ENCODE peak calls at places on chromosomes 11 and 22, in five cellular contexts. J, V, Q, C and O are unnamed samples.

GRCh38 chr11:69328231-69328630 is 34.3 kb downstream of the MYEOV start:
- DNase-seq in J (no peak), V (no peak), Q (no peak), C (no peak), O (no peak)

GRCh38 chr11:534592-535518 is 521 bp downstream of the HRAS start:
- DNase-seq in J (peak; percentile 97), V (no peak), Q (peak; percentile 25), C (no peak), O (no peak)

GRCh38 chr11:83044958-83045712 is 26.6 kb downstream of the RAB30 start:
- DNase-seq in J (peak; percentile 88), V (no peak), Q (no peak), C (peak; percentile 54), O (peak; percentile 24)

GRCh38 chr11:11478021-11478420 is 125.0 kb upstream of the CSNK2A3 start:
- DNase-seq in J (peak; percentile 72), V (no peak), Q (no peak), C (no peak), O (no peak)

GRCh38 chr22:50215297-50216049 is 14.7 kb downstream of the SELENOO start:
- DNase-seq in J (no peak), V (no peak), Q (no peak), C (no peak), O (no peak)

GRCh38 chr11:44773351-44773965 is 46.7 kb downstream of the TSPAN18 start:
- DNase-seq in J (no peak), V (no peak), Q (no peak), C (no peak), O (no peak)

GRCh38 chr22:40348025-40348658 is 1.8 kb downstream of the ADSL start:
- DNase-seq in J (peak; percentile 68), V (no peak), Q (peak; percentile 59), C (no peak), O (peak; percentile 25)

GRCh38 chr11:129286813-129287212 is 88.8 kb upstream of the BARX2 start:
- DNase-seq in J (no peak), V (no peak), Q (no peak), C (no peak), O (no peak)

GRCh38 chr11:43835104-43835503 is 45.5 kb upstream of the ALKBH3 start:
- DNase-seq in J (no peak), V (no peak), Q (no peak), C (no peak), O (no peak)

GRCh38 chr22:46748948-46749681 is 11.1 kb upstream of the CERK start:
- DNase-seq in J (peak; percentile 49), V (no peak), Q (no peak), C (no peak), O (no peak)

GRCh38 chr11:35518766-35519165 is 6.7 kb downstream of the PAMR1 start:
- DNase-seq in J (no peak), V (no peak), Q (no peak), C (no peak), O (no peak)

GRCh38 chr11:130272336-130272735 is 42.4 kb downstream of the ZBTB44 start:
- DNase-seq in J (no peak), V (no peak), Q (no peak), C (no peak), O (no peak)

GRCh38 chr22:33519140-33519973 is 400.9 kb downstream of the LARGE1 start:
- DNase-seq in J (no peak), V (peak; percentile 26), Q (peak; percentile 71), C (peak; percentile 38), O (peak; percentile 2)

GRCh38 chr22:20998411-20999336 is 3.2 kb downstream of the THAP7 start:
- DNase-seq in J (peak; percentile 36), V (no peak), Q (no peak), C (no peak), O (no peak)

GRCh38 chr22:41511521-41511968 is 32.7 kb downstream of the POLR3H start:
- DNase-seq in J (no peak), V (no peak), Q (no peak), C (no peak), O (no peak)

GRCh38 chr22:44298331-44299087 is 14.2 kb downstream of the SHISAL1 start:
- DNase-seq in J (no peak), V (no peak), Q (no peak), C (no peak), O (no peak)

GRCh38 chr11:87219266-87219665 is 181.5 kb downstream of the TMEM135 start:
- DNase-seq in J (no peak), V (no peak), Q (peak; percentile 42), C (no peak), O (no peak)

GRCh38 chr11:94193288-94193687 is 64.6 kb downstream of the PANX1 start:
- DNase-seq in J (peak; percentile 76), V (peak; percentile 67), Q (no peak), C (peak; percentile 66), O (peak; percentile 5)

GRCh38 chr11:80937831-80938230 is 1497.0 kb upstream of the TENM4 start:
- DNase-seq in J (peak; percentile 49), V (no peak), Q (no peak), C (no peak), O (no peak)